ENCODE peak calls at places on chromosomes 16 and 17, in five cellular contexts. S is left ventricle myocardium inferior, A is heart left ventricle, L is stomach, D is aorta. U is an unnamed sample. For H3K9me3, the result is how much of the 10 kb centered on the place peaks cover.

GRCh38 chr17:44492706-44493272 is 10.4 kb downstream of the GPATCH8 start:
- DNase-seq in D (no peak), L (no peak), S (no peak), A (no peak), U (no peak)

GRCh38 chr16:674968-675883 is at the start of gene RHBDL1:
- DNase-seq in A (no peak), L (no peak), D (no peak), S (no peak), U (peak)

GRCh38 chr17:40284085-40284713 is 3.5 kb upstream of the CDC6 start:
- DNase-seq in D (no peak), S (no peak), A (no peak), L (no peak), U (no peak)

GRCh38 chr17:41264599-41264998 is 579 bp upstream of the KRTAP9-6 start:
- DNase-seq in D (no peak), L (no peak), S (no peak), A (no peak), U (no peak)

GRCh38 chr17:42667088-42667951 is 8.2 kb downstream of the TUBG2 start:
- DNase-seq in A (no peak), D (peak), S (no peak), L (peak), U (no peak)

GRCh38 chr17:45131294-45131615 is 1.1 kb downstream of the PLCD3 start:
- DNase-seq in A (no peak), L (no peak), D (no peak), S (no peak), U (no peak)

GRCh38 chr16:52068447-52069074 is 478.4 kb downstream of the TOX3 start:
- DNase-seq in L (peak), A (no peak), D (no peak), S (no peak), U (peak)

GRCh38 chr17:71057938-71058337 is 888.6 kb downstream of the KCNJ2 start:
- DNase-seq in A (no peak), D (no peak), S (no peak), L (no peak), U (no peak)

GRCh38 chr17:7580631-7581554 is 1.5 kb downstream of the CD68 start:
- DNase-seq in D (no peak), A (no peak), S (no peak), L (no peak), U (peak)

GRCh38 chr17:40726919-40727318 is 23.4 kb upstream of the KRT24 start:
- DNase-seq in A (no peak), L (no peak), D (no peak), S (no peak), U (no peak)

GRCh38 chr17:20202141-20202574 is 193.0 kb downstream of the SPECC1 start:
- DNase-seq in D (no peak), S (no peak), A (no peak), L (no peak), U (no peak)

GRCh38 chr17:81735181-81736102 is 23.4 kb downstream of the SLC25A10 start:
- DNase-seq in A (no peak), S (no peak), D (peak), L (peak), U (no peak)

GRCh38 chr16:67241008-67241900 is 6.0 kb downstream of the FHOD1 start:
- DNase-seq in D (peak), A (peak), S (peak), L (peak), U (no peak)

GRCh38 chr16:75114946-75115825 is 1.4 kb downstream of the LDHD start:
- DNase-seq in L (no peak), S (no peak), A (no peak), D (peak), U (no peak)

GRCh38 chr17:75344664-75345063 is 55.4 kb upstream of the SLC25A19 start:
- DNase-seq in S (no peak), L (no peak), A (no peak), D (no peak), U (peak)

GRCh38 chr17:75346906-75347305 is 57.7 kb upstream of the SLC25A19 start:
- DNase-seq in A (no peak), D (no peak), L (no peak), S (no peak), U (peak)

GRCh38 chr17:75348386-75349012 is 57.0 kb downstream of the GRB2 start:
- DNase-seq in D (no peak), A (no peak), S (no peak), L (no peak), U (no peak)

GRCh38 chr17:75343007-75343406 is 53.8 kb upstream of the SLC25A19 start:
- DNase-seq in D (no peak), L (no peak), A (no peak), S (no peak), U (no peak)

GRCh38 chr17:75345514-75346167 is 56.4 kb upstream of the SLC25A19 start:
- DNase-seq in L (no peak), S (no peak), D (no peak), A (no peak), U (no peak)
- H3K27ac ChIP-seq in L (no peak), S (no peak), D (no peak), A (no peak), U (peak)

DNA sequence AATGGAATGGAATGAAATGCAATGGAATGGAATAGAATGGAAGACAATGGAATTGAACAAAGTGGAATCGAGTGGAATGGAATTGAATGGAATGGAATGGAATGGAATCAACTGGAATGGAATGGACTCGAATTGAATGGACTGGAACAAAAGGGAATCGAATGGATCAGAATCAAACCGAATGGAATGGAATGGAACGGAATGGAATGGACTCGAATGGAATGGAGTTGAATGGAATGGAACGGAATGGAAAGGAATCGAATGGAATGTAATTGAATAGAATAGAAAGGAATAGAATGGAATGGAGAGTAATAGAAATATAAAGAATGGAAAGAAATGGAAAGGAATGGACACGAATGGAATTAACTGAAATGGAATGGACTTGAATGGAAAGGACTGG is 475.2 kb upstream of the WSB1 start:
- DNase-seq in A (no peak), D (no peak), S (no peak), L (no peak), U (no peak)
- H3K9me3 ChIP-seq in A (half or more), D (under half), S (half or more), L (half or more), U (under half)

DNA sequence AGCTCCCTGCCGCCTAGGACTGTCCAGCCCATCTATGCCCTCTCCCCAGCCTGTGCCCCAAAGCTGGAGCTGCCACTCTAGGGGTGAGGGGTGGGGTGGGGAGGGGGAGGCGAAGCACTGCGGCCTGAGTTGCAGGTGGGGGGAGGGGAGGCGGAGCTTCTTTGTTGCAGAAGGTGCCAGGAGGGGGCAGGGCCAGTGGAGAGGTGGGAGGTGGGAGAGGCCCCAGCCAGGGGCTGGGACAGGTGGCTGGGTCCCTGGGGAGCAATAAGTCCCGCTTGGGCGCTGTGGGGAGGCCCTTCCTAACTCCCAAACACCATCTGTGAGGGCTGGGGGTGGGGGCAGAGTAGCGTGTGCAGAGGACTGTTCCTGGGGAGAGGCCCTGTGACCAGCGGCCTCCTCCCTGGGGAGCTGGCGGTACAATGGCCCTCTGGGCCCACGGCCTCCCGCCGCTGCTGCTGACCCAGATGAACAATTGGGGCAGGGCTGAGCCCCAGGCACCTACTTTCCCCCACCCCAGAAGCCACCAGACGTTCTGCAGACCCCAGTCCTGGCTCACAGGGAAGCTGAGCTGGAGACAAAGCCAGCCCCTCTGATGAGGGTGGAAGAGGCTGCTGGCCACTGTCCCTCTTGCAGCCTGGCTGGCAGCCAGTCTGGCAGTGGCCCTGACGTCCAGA is 2.2 kb upstream of the NTN3 start:
- DNase-seq in L (no peak), A (no peak), S (no peak), D (no peak), U (peak)
- H3K4me3 ChIP-seq in L (no peak), A (no peak), S (peak), D (no peak), U (peak)

DNA sequence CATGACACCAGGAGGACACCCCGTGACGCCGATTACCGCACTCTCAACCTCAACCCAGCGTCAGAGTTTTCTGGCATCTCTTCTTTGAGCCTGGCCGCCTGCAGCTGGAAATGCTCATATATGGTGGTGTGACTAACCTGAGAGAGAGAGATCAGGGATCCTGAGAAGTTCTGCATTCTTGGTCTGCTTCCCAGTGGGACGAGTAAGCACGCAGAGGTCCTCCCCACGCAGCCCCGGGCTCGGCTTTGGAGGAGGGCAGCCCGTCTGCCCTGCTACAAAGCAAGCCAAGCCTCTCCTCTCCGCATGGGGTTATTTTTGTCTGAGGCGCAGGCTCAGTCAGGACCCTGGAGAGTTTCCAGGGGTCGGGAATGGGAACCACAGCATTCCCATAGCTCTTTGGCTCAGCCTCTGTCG is 16.5 kb downstream of the CRISPLD2 start:
- DNase-seq in A (peak), D (peak), S (peak), L (peak), U (no peak)
- H3K27ac ChIP-seq in A (peak), D (no peak), S (peak), L (peak), U (no peak)

DNA sequence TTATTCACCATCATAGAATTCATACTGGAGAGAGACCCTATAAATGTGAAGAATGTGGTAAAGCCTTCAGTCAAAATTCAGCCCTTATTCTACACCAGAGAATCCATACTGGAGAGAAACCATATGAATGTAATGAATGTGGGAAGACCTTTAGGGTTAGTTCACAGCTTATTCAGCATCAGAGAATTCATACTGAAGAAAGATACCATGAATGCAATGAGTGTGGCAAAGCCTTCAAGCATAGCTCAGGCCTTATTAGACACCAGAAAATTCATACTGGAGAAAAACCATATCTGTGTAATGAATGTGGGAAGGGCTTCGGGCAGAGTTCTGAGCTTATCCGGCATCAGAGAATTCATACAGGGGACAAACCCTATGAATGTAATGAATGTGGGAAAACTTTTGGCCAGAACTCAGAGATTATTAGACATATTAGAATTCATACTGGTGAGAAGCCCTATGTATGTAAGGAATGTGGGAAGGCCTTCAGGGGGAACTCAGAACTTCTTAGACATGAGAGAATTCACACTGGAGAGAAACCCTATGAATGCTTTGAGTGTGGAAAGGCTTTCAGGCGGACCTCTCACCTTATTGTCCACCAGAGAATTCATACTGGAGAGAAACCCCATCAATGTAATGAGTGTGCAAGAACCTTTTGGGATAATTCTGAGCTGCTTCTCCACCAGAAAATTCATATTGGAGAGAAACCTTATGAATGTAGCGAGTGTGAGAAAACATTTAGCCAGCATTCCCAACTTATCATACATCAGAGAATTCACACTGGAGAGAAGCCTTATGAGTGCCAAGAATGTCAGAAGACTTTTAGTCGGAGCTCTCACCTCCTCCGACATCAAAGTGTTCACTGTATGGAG is 14.1 kb downstream of the ZFP3 start:
- DNase-seq in A (no peak), D (no peak), L (no peak), S (no peak), U (no peak)
- H3K9me3 ChIP-seq in A (half or more), D (under half), L (half or more), S (half or more), U (half or more)

GRCh38 chr16:76387994-76388393 is 110.8 kb downstream of the CNTNAP4 start:
- DNase-seq in L (no peak), A (no peak), S (no peak), D (no peak), U (no peak)
- H3K4me3 ChIP-seq in L (no peak), A (no peak), S (no peak), D (no peak), U (no peak)

DNA sequence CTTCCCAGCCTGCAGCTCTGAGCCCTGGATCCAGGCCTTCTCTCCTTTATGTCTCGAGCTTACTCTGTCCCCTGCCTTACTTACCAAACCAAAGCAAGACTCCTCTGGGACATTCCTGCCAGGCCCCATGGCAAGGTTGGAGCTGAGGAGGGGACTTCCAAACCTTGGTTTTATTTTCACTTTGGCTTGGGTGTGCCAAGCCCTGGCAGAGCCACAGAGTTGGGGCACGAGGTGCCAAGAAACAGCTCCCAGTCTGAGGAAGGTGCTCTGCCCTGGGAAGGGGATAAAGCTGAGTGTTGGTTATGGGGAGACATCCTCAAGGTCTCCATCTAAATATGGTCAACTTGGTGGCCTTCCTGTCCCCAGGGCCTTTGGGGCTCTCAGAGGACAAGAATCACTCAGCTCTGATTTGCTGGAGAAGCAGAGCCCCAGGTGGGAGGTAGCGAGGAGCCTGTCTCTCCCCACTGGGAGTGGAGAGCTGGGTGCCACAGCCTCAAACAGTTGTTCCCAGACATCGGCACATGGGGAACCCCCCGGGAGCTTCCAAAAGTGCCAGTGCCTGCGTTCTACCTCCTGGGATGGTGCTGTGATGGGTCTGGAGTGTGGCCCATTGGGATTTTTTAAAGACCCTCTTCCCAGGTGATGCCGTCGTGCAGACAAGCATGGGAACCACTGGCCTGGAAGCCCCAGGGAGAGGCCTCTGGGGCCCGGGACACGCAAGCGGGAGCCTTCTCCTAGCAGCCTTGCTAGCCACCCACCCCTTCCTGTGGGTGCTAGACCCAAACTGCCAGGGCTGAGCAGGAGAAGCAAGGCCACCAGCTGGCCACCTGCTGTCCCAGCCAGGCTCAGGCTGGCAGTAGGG is 10.3 kb downstream of the NLRC5 start:
- DNase-seq in A (no peak), L (peak), S (no peak), D (no peak), U (no peak)
- H3K27ac ChIP-seq in A (peak), L (peak), S (peak), D (no peak), U (no peak)

U was measured in WERI-Rb-1.